ENCODE peak calls at places on chromosome 6, in four cellular contexts. V is posterior cingulate gyrus, N is activated B cell treated with CpG ODN at 0.5 μM for 24 hours, Z is Calu3. L is an unnamed sample.

GRCh38 chr6:12748815-12749521 is 32.4 kb downstream of the PHACTR1 start:
- DNase-seq in V (peak), N (no peak), Z (no peak), L (no peak)

GRCh38 chr6:37696220-37696840 is 1.4 kb downstream of the MDGA1 start:
- DNase-seq in V (no peak), N (peak), Z (no peak), L (no peak)

GRCh38 chr6:15500901-15501805 is 161.7 kb downstream of the DTNBP1 start:
- DNase-seq in V (no peak), N (no peak), Z (no peak), L (no peak)

GRCh38 chr6:71602385-71602949 is 283.9 kb upstream of the RIMS1 start:
- DNase-seq in V (no peak), N (no peak), Z (peak), L (no peak)

GRCh38 chr6:143498428-143498827 is 13.1 kb downstream of the FUCA2 start:
- DNase-seq in V (no peak), N (no peak), Z (no peak), L (no peak)

GRCh38 chr6:152566040-152566875 is 70.9 kb downstream of the SYNE1 start:
- DNase-seq in V (no peak), N (no peak), Z (no peak), L (no peak)

GRCh38 chr6:31952140-31952805 is 6.4 kb downstream of the CFB start:
- DNase-seq in V (no peak), N (no peak), Z (peak), L (peak)

GRCh38 chr6:134447883-134448387 is 130.0 kb upstream of the SGK1 start:
- DNase-seq in V (no peak), N (no peak), Z (no peak), L (peak)

GRCh38 chr6:68235192-68235812 is 399.8 kb upstream of the ADGRB3 start:
- DNase-seq in V (no peak), N (no peak), Z (no peak), L (no peak)

GRCh38 chr6:42692151-42692911 is 30.1 kb downstream of the PRPH2 start:
- DNase-seq in V (no peak), N (no peak), Z (no peak), L (no peak)

GRCh38 chr6:97207383-97207782 is 75.6 kb downstream of the MMS22L start:
- DNase-seq in V (no peak), N (no peak), Z (no peak), L (no peak)

GRCh38 chr6:52416629-52417151 is 3.5 kb upstream of the EFHC1 start:
- DNase-seq in V (no peak), N (no peak), Z (peak), L (peak)

GRCh38 chr6:14966111-14966901 is 279.6 kb upstream of the JARID2 start:
- DNase-seq in V (no peak), N (no peak), Z (no peak), L (no peak)

GRCh38 chr6:5766260-5766659 is 240.5 kb downstream of the NRN1 start:
- DNase-seq in V (no peak), N (no peak), Z (no peak), L (no peak)

GRCh38 chr6:9404351-9405146 is 969.2 kb upstream of the SLC35B3 start:
- DNase-seq in V (no peak), N (no peak), Z (no peak), L (no peak)

L was measured in fibroblast of the conjunctiva.